ENCODE peak calls at places on chromosomes 2 and 18, in four cellular contexts. Z is trophoblast cell, T is IMR-90, B is mesenchymal stem cell. H is an unnamed sample.

GRCh38 chr2:59969161-59969560 is 584.3 kb downstream of the BCL11A start:
- DNase-seq in T (no peak), Z (no peak), B (no peak), H (no peak)

GRCh38 chr2:41410011-41410410 is 637.8 kb upstream of the PKDCC start:
- DNase-seq in B (no peak), Z (no peak), T (no peak), H (no peak)

GRCh38 chr2:26249625-26250024 is 4.9 kb downstream of the HADHB start:
- DNase-seq in T (no peak), Z (no peak), B (no peak), H (no peak)

GRCh38 chr2:134657650-134658250 is 61.0 kb downstream of the TMEM163 start:
- DNase-seq in B (no peak), T (no peak), Z (no peak), H (no peak)

GRCh38 chr2:99682280-99683060 is 192.7 kb upstream of the REV1 start:
- DNase-seq in Z (peak), B (no peak), T (peak), H (no peak)

GRCh38 chr2:162153608-162154224 is 1.7 kb upstream of the GCG start:
- DNase-seq in B (peak), T (peak), Z (peak), H (peak)

GRCh38 chr2:150598383-150598782 is 110.9 kb upstream of the RND3 start:
- DNase-seq in T (no peak), Z (no peak), B (no peak), H (no peak)

GRCh38 chr18:55732227-55733106 is 144.5 kb upstream of the TCF4 start:
- DNase-seq in T (peak), Z (no peak), B (peak), H (no peak)

GRCh38 chr18:2417861-2418610 is 153.3 kb downstream of the METTL4 start:
- DNase-seq in Z (no peak), T (peak), B (no peak), H (no peak)

GRCh38 chr2:79393806-79394484 is 118.9 kb upstream of the CTNNA2 start:
- DNase-seq in Z (peak), B (peak), T (no peak), H (peak)

GRCh38 chr18:58892536-58892935 is 27.9 kb downstream of the ZNF532 start:
- DNase-seq in B (no peak), T (no peak), Z (no peak), H (no peak)

GRCh38 chr2:61426267-61426897 is 44.5 kb downstream of the USP34 start:
- DNase-seq in B (peak), T (no peak), Z (peak), H (peak)

GRCh38 chr2:172429351-172429968 is 2.1 kb downstream of the ITGA6 start:
- DNase-seq in Z (peak), B (peak), T (peak), H (no peak)

GRCh38 chr2:101473911-101474751 is 781 bp downstream of the RFX8 start:
- DNase-seq in T (peak), B (peak), Z (no peak), H (peak)

GRCh38 chr2:182110326-182110725 is 124.7 kb downstream of the PPP1R1C start:
- DNase-seq in T (no peak), Z (no peak), B (no peak), H (no peak)

GRCh38 chr18:57784034-57784815 is 18.9 kb downstream of the ATP8B1 start:
- DNase-seq in T (peak), Z (peak), B (peak), H (no peak)

GRCh38 chr2:69309336-69310048 is 77.5 kb downstream of the GFPT1 start:
- DNase-seq in B (peak), T (peak), Z (peak), H (no peak)

GRCh38 chr2:173858297-173858731 is 106.9 kb downstream of the SP3 start:
- DNase-seq in B (no peak), Z (no peak), T (no peak), H (no peak)

GRCh38 chr2:228268756-228269155 is 87.3 kb upstream of the SPHKAP start:
- DNase-seq in B (no peak), T (no peak), Z (no peak), H (no peak)
- H3K9ac ChIP-seq in B (no peak), T (no peak), Z (no peak), H (no peak)

DNA sequence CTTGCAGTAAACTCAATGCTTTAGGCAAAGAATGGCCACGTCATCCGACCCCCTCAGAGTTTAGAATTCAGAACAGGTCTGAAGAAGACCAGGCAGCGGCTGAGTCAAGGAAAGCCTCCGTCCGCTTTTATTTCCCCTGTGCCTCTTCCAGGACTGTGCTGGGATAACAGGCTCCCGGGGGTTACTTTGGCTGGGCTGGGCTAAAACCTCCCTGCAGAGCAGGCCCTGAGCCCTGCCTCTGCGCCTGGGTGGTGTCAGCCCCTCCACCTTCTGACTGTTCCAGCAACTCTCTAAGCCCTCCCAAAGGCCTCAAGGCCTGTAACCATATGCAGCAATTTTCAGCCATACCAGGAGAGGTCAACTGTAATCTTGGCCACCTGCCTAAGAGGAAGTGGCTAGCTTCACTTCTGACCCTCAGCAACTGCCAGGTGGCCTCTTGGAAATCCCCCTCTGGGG is 166.5 kb downstream of the RPIA start:
- DNase-seq in Z (peak), T (peak), B (no peak), H (no peak)
- H3K4me2 ChIP-seq in Z (no peak), T (no peak), B (no peak), H (no peak)

GRCh38 chr2:207155516-207155915 is 10.2 kb downstream of the KLF7 start:
- DNase-seq in T (no peak), B (no peak), Z (no peak), H (no peak)

GRCh38 chr2:207156045-207156444 is 9.7 kb downstream of the KLF7 start:
- DNase-seq in Z (no peak), B (no peak), T (no peak), H (no peak)

GRCh38 chr2:207150294-207150693 is 15.5 kb downstream of the KLF7 start:
- DNase-seq in B (no peak), Z (no peak), T (no peak), H (no peak)

GRCh38 chr2:207154556-207155179 is 11.1 kb downstream of the KLF7 start:
- DNase-seq in Z (no peak), T (no peak), B (no peak), H (no peak)

DNA sequence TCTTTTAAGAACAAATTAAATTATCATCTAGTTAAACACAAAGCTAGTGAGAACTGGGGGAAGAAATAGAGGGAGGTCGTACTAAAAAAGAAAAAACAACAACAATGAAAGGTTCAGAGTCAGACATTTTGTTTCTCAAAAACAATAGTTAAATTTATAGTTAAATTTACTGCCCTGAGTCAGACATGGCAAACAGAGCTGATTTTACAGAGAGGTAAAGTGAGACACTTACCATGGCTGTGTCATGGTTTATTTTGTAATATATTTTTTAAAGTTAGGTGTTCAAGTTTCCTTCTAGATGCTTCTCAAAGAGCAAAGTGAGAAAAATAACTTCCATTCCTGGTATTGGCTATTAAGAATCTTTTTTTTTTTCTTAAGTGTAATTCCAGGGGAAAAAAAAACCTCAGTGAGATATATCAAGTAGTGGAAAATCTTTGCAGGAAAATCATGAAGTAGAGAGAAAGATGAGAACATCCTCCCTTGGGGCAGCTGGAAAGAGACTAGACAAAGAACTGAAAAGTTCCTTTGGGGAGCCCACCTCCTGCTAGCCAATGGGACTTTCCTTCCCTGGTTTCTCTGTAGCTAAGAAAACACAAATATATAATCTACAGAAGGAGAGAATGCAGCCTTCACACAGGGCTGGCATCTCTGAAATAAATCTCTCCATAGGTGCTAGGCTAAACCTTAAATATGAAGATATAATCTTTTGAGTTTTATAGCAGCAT is 12.3 kb downstream of the KLF7 start:
- DNase-seq in Z (no peak), T (no peak), B (no peak), H (no peak)
- H3K4ac ChIP-seq in Z (no peak), T (no peak), B (no peak), H (no peak)

DNA sequence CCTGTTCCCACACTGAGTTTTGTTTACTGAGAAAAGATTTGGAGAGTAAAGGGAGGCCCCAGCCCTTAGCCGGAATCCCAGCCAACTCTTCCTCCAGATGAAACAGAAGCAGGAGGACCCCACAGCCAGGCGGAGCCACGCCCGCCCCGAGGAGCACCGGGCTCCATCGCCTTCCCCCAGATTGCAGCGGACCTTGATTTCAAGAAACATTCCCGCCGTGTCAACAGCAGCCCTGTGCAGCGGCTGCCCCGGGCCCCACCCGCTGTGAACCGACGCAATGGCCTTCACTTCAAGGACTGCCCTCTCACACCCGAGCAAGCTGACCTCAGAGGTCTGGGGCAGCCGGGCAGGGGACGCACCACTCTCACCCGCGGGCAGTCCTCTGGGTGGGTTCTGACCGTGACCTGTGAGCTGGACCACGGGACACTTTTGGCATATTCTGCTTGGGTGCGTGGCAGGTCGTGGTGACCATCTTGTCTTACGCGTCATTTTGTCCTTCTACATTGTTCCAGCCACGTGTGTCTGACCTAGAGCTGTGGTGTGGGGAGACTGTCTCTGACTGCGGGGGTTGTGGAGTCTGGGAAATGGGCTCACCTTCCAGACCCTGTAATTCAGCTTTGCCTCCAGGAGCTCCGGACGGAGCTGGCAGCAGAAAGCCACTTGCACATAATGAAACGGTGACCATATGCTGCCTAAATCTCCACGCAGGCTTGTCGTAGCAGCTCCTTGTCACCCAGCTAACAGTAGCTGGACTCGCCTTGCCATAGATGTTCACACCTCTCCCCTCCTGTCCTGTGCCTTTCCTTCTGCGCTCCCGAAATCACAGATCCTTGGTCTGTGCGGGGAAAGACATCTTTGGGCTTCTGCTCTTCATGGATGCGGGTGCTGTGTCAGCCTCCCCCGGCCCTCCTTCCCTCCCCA is 32.0 kb upstream of the INHBB start:
- DNase-seq in Z (no peak), B (no peak), T (no peak), H (no peak)
- H3K9ac ChIP-seq in Z (no peak), B (peak), T (peak), H (peak)

GRCh38 chr2:152200101-152200500 is 24.5 kb upstream of the STAM2 start:
- DNase-seq in Z (no peak), B (no peak), T (peak), H (no peak)

GRCh38 chr2:152198499-152198898 is 22.9 kb upstream of the STAM2 start:
- DNase-seq in T (no peak), B (no peak), Z (no peak), H (no peak)

GRCh38 chr2:152200562-152201465 is 25.3 kb upstream of the STAM2 start:
- DNase-seq in B (peak), T (peak), Z (peak), H (no peak)

GRCh38 chr2:152201466-152201830 is 25.9 kb upstream of the STAM2 start:
- DNase-seq in T (no peak), B (no peak), Z (peak), H (no peak)
- H3K4me2 ChIP-seq in T (no peak), B (no peak), Z (no peak), H (no peak)

GRCh38 chr18:47605093-47605492 is 325.4 kb downstream of the SMAD2 start:
- DNase-seq in Z (no peak), T (no peak), B (no peak), H (no peak)
- H3K4ac ChIP-seq in Z (no peak), T (no peak), B (no peak), H (no peak)

DNA sequence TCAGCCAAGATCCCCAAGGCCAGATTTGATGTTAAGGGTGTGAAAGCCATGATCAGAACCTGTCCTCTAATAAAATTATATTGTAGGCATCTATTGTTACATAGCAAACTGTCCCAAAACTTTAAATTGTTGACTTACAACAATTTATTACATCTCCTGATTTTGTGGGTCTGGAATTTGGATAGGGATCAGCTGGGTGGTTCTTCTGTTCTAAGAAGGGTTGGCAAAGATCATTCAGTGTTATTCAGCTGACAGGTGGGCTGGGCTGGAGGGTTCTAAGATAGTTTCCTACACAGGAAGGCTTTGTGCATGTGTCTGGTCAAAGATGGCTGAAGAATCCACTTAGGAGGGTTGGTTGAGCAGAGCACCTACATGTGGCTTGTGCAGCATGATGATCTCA is 50.0 kb downstream of the SOCS6 start:
- DNase-seq in B (no peak), Z (no peak), T (no peak), H (no peak)
- H3K9ac ChIP-seq in B (no peak), Z (no peak), T (no peak), H (no peak)

GRCh38 chr2:120293123-120293990 is 40.7 kb downstream of the RALB start:
- DNase-seq in B (no peak), T (no peak), Z (no peak), H (no peak)
- H3K4me2 ChIP-seq in B (no peak), T (peak), Z (no peak), H (no peak)

GRCh38 chr2:38713311-38713710 is 37.9 kb downstream of the SRSF7 start:
- DNase-seq in B (no peak), T (no peak), Z (no peak), H (no peak)
- H3K4ac ChIP-seq in B (no peak), T (no peak), Z (no peak), H (no peak)